ENCODE peak calls at places on chromosomes 3 and 15, in four cellular contexts. One of them, this sample, is unnamed.

GRCh38 chr3:11536936-11537612 is 106.6 kb downstream of the VGLL4 start:
- DNase-seq in tibial nerve: no peak
- DNase-seq in adipocyte: no peak
- DNase-seq in prostate gland: no peak
- DNase-seq in this sample: no peak

GRCh38 chr3:160697628-160698382 is 20.8 kb downstream of the ARL14 start:
- DNase-seq in tibial nerve: no peak
- DNase-seq in adipocyte: peak; percentile 60
- DNase-seq in prostate gland: no peak
- DNase-seq in this sample: no peak

GRCh38 chr15:80404057-80404718 is at the start of gene ARNT2:
- DNase-seq in tibial nerve: no peak
- DNase-seq in adipocyte: peak; percentile 73
- DNase-seq in prostate gland: no peak
- DNase-seq in this sample: no peak

GRCh38 chr15:52657338-52657737 is 21.9 kb downstream of the ATOSA start:
- DNase-seq in tibial nerve: no peak
- DNase-seq in adipocyte: peak; percentile 71
- DNase-seq in prostate gland: no peak
- DNase-seq in this sample: no peak

GRCh38 chr3:71542548-71543370 is 40.8 kb downstream of the FOXP1 start:
- DNase-seq in tibial nerve: peak; percentile 60
- DNase-seq in adipocyte: peak; percentile 94
- DNase-seq in prostate gland: peak; percentile 84
- DNase-seq in this sample: peak; percentile 85

GRCh38 chr3:13881536-13882410 is 1.9 kb upstream of the WNT7A start:
- DNase-seq in tibial nerve: no peak
- DNase-seq in adipocyte: no peak
- DNase-seq in prostate gland: no peak
- DNase-seq in this sample: no peak

GRCh38 chr15:39797407-39797806 is 14.8 kb upstream of the FSIP1 start:
- DNase-seq in tibial nerve: no peak
- DNase-seq in adipocyte: no peak
- DNase-seq in prostate gland: no peak
- DNase-seq in this sample: no peak

GRCh38 chr3:39255503-39256325 is 24.1 kb downstream of the CX3CR1 start:
- DNase-seq in tibial nerve: no peak
- DNase-seq in adipocyte: no peak
- DNase-seq in prostate gland: no peak
- DNase-seq in this sample: peak; percentile 97

GRCh38 chr3:127652246-127652995 is 20.3 kb upstream of the ABTB1 start:
- DNase-seq in tibial nerve: no peak
- DNase-seq in adipocyte: peak; percentile 80
- DNase-seq in prostate gland: no peak
- DNase-seq in this sample: peak; percentile 80

GRCh38 chr15:41205315-41205714 is 25.2 kb downstream of the EXD1 start:
- DNase-seq in tibial nerve: no peak
- DNase-seq in adipocyte: peak; percentile 29
- DNase-seq in prostate gland: no peak
- DNase-seq in this sample: no peak

GRCh38 chr15:77064539-77065308 is 6.2 kb downstream of the TSPAN3 start:
- DNase-seq in tibial nerve: no peak
- DNase-seq in adipocyte: no peak
- DNase-seq in prostate gland: no peak
- DNase-seq in this sample: no peak

GRCh38 chr15:28989239-28989830 is 103.6 kb downstream of the APBA2 start:
- DNase-seq in tibial nerve: no peak
- DNase-seq in adipocyte: no peak
- DNase-seq in prostate gland: no peak
- DNase-seq in this sample: peak; percentile 44

GRCh38 chr3:38477839-38478450 is 18.2 kb upstream of the EXOG start:
- DNase-seq in tibial nerve: no peak
- DNase-seq in adipocyte: no peak
- DNase-seq in prostate gland: no peak
- DNase-seq in this sample: no peak

GRCh38 chr3:23767546-23767945 is 38.2 kb upstream of the UBE2E1 start:
- DNase-seq in tibial nerve: no peak
- DNase-seq in adipocyte: no peak
- DNase-seq in prostate gland: no peak
- DNase-seq in this sample: no peak

GRCh38 chr3:197381371-197381770 is 83.0 kb upstream of the DLG1 start:
- DNase-seq in tibial nerve: no peak
- DNase-seq in adipocyte: no peak
- DNase-seq in prostate gland: no peak
- DNase-seq in this sample: no peak

GRCh38 chr15:51366911-51367310 is 25.5 kb downstream of the GLDN start:
- DNase-seq in tibial nerve: no peak
- DNase-seq in adipocyte: peak; percentile 17
- DNase-seq in prostate gland: peak; percentile 28
- DNase-seq in this sample: no peak

GRCh38 chr15:70024521-70024920 is 73.2 kb downstream of the TLE3 start:
- DNase-seq in tibial nerve: no peak
- DNase-seq in adipocyte: no peak
- DNase-seq in prostate gland: peak; percentile 28
- DNase-seq in this sample: no peak

GRCh38 chr15:63610209-63610841 is 13.1 kb downstream of the FBXL22 start:
- DNase-seq in tibial nerve: peak; percentile 67
- DNase-seq in adipocyte: peak; percentile 91
- DNase-seq in prostate gland: peak; percentile 75
- DNase-seq in this sample: peak; percentile 91

GRCh38 chr15:83248944-83249343 is 35.5 kb downstream of the BNC1 start:
- DNase-seq in tibial nerve: no peak
- DNase-seq in adipocyte: no peak
- DNase-seq in prostate gland: no peak
- DNase-seq in this sample: no peak

GRCh38 chr3:134625462-134625861 is 25.4 kb downstream of the KY start:
- DNase-seq in tibial nerve: no peak
- DNase-seq in adipocyte: no peak
- DNase-seq in prostate gland: no peak
- DNase-seq in this sample: no peak

GRCh38 chr3:39907981-39908380 is 98.6 kb downstream of the MYRIP start:
- DNase-seq in tibial nerve: no peak
- DNase-seq in adipocyte: no peak
- DNase-seq in prostate gland: no peak
- DNase-seq in this sample: no peak

GRCh38 chr3:66642015-66642414 is 141.2 kb upstream of the LRIG1 start:
- DNase-seq in tibial nerve: no peak
- DNase-seq in adipocyte: no peak
- DNase-seq in prostate gland: no peak
- DNase-seq in this sample: no peak

GRCh38 chr3:30526031-30526430 is 80.4 kb upstream of the TGFBR2 start:
- DNase-seq in tibial nerve: no peak
- DNase-seq in adipocyte: no peak
- DNase-seq in prostate gland: no peak
- DNase-seq in this sample: no peak

GRCh38 chr3:156816091-156816793 is 9.9 kb upstream of the LEKR1 start:
- DNase-seq in tibial nerve: no peak
- DNase-seq in adipocyte: peak; percentile 83
- DNase-seq in prostate gland: no peak
- DNase-seq in this sample: no peak

GRCh38 chr15:90031231-90031791 is 30.2 kb downstream of the ZNF710 start:
- DNase-seq in tibial nerve: no peak
- DNase-seq in adipocyte: no peak
- DNase-seq in prostate gland: no peak
- DNase-seq in this sample: peak; percentile 82

GRCh38 chr3:168422843-168423242 is 327.1 kb upstream of the GOLIM4 start:
- DNase-seq in tibial nerve: no peak
- DNase-seq in adipocyte: no peak
- DNase-seq in prostate gland: no peak
- DNase-seq in this sample: no peak

GRCh38 chr3:169694117-169694516 is 30.6 kb upstream of the MECOM start:
- DNase-seq in tibial nerve: no peak
- DNase-seq in adipocyte: no peak
- DNase-seq in prostate gland: no peak
- DNase-seq in this sample: no peak

GRCh38 chr15:58221591-58222241 is 83.5 kb downstream of the AQP9 start:
- DNase-seq in tibial nerve: no peak
- DNase-seq in adipocyte: peak; percentile 34
- DNase-seq in prostate gland: no peak
- DNase-seq in this sample: peak; percentile 72

GRCh38 chr3:178690571-178690970 is 154.3 kb downstream of the KCNMB2 start:
- DNase-seq in tibial nerve: no peak
- DNase-seq in adipocyte: peak; percentile 23
- DNase-seq in prostate gland: no peak
- DNase-seq in this sample: no peak

GRCh38 chr3:28207000-28207733 is 34.3 kb upstream of the CMC1 start:
- DNase-seq in tibial nerve: no peak
- DNase-seq in adipocyte: no peak
- DNase-seq in prostate gland: no peak
- DNase-seq in this sample: no peak
- H3K4me3 ChIP-seq in tibial nerve: no peak overlapping the region
- H3K4me3 ChIP-seq in adipocyte: no peak overlapping the region
- H3K4me3 ChIP-seq in prostate gland: no peak overlapping the region
- H3K4me3 ChIP-seq in this sample: no peak overlapping the region

GRCh38 chr3:149385617-149386298 is 8.3 kb upstream of the TM4SF1 start:
- DNase-seq in tibial nerve: no peak
- DNase-seq in adipocyte: no peak
- DNase-seq in prostate gland: no peak
- DNase-seq in this sample: no peak

GRCh38 chr3:149386299-149386606 is 8.8 kb upstream of the TM4SF1 start:
- DNase-seq in tibial nerve: no peak
- DNase-seq in adipocyte: no peak
- DNase-seq in prostate gland: no peak
- DNase-seq in this sample: no peak

GRCh38 chr3:149388714-149389417 is 11.4 kb upstream of the TM4SF1 start:
- DNase-seq in tibial nerve: no peak
- DNase-seq in adipocyte: no peak
- DNase-seq in prostate gland: no peak
- DNase-seq in this sample: no peak

GRCh38 chr3:149390316-149390715 is 12.9 kb upstream of the TM4SF1 start:
- DNase-seq in tibial nerve: no peak
- DNase-seq in adipocyte: no peak
- DNase-seq in prostate gland: no peak
- DNase-seq in this sample: no peak

GRCh38 chr3:149388001-149388435 is 10.6 kb upstream of the TM4SF1 start:
- DNase-seq in tibial nerve: no peak
- DNase-seq in adipocyte: peak; percentile 54
- DNase-seq in prostate gland: no peak
- DNase-seq in this sample: no peak
- H3K4me1 ChIP-seq in tibial nerve: peaks cover 22% of the 10 kb centered on the region
- H3K4me1 ChIP-seq in adipocyte: peaks cover 27% of the 10 kb centered on the region
- H3K4me1 ChIP-seq in prostate gland: peaks cover 10% of the 10 kb centered on the region
- H3K4me1 ChIP-seq in this sample: no peaks in the 10 kb centered on the region

DNA sequence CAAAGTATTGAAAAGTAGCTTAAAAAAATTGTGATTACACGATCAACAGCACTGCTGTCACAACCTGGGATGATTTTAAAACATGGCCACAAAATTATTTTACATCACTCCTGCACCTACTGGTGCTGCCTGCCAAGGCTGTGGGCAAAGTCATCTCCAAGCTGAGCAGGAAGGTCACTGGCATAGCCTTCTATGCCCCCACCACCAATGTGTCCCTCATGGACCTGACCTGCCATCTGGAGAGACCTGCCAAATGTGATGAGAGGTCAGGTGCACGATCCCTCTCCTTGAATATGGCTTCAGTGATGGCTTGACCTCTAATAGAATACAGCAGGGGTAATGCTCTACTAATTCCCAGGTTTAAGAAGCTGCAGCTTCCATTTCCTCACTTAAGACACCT is 57.8 kb downstream of the PIK3CB start:
- DNase-seq in tibial nerve: no peak
- DNase-seq in adipocyte: no peak
- DNase-seq in prostate gland: no peak
- DNase-seq in this sample: no peak
- H3K36me3 ChIP-seq in tibial nerve: peaks cover 5% of the 10 kb centered on the region
- H3K36me3 ChIP-seq in adipocyte: no peaks in the 10 kb centered on the region
- H3K36me3 ChIP-seq in prostate gland: no peaks in the 10 kb centered on the region
- H3K36me3 ChIP-seq in this sample: no peaks in the 10 kb centered on the region

GRCh38 chr3:67870477-67870876 is 216.1 kb upstream of the SUCLG2 start:
- DNase-seq in tibial nerve: no peak
- DNase-seq in adipocyte: no peak
- DNase-seq in prostate gland: no peak
- DNase-seq in this sample: no peak
- H3K4me3 ChIP-seq in tibial nerve: no peak overlapping the region
- H3K4me3 ChIP-seq in adipocyte: no peak overlapping the region
- H3K4me3 ChIP-seq in prostate gland: no peak overlapping the region
- H3K4me3 ChIP-seq in this sample: no peak overlapping the region

GRCh38 chr3:187017511-187018230 is 87.3 kb downstream of the ST6GAL1 start:
- DNase-seq in tibial nerve: no peak
- DNase-seq in adipocyte: no peak
- DNase-seq in prostate gland: no peak
- DNase-seq in this sample: peak; percentile 63
- H3K4me1 ChIP-seq in tibial nerve: peaks cover 20% of the 10 kb centered on the region
- H3K4me1 ChIP-seq in adipocyte: peaks cover 7% of the 10 kb centered on the region
- H3K4me1 ChIP-seq in prostate gland: peaks cover 4% of the 10 kb centered on the region
- H3K4me1 ChIP-seq in this sample: peaks cover 97% of the 10 kb centered on the region

GRCh38 chr15:88834211-88834812 is 31.1 kb downstream of the ACAN start:
- DNase-seq in tibial nerve: peak; percentile 57
- DNase-seq in adipocyte: peak; percentile 71
- DNase-seq in prostate gland: no peak
- DNase-seq in this sample: peak; percentile 50

GRCh38 chr15:88832791-88833190 is 29.6 kb downstream of the ACAN start:
- DNase-seq in tibial nerve: no peak
- DNase-seq in adipocyte: no peak
- DNase-seq in prostate gland: no peak
- DNase-seq in this sample: no peak

GRCh38 chr15:88833688-88834087 is 30.5 kb downstream of the ACAN start:
- DNase-seq in tibial nerve: no peak
- DNase-seq in adipocyte: no peak
- DNase-seq in prostate gland: no peak
- DNase-seq in this sample: no peak

GRCh38 chr15:88835119-88835518 is 31.9 kb downstream of the ACAN start:
- DNase-seq in tibial nerve: no peak
- DNase-seq in adipocyte: no peak
- DNase-seq in prostate gland: no peak
- DNase-seq in this sample: no peak

GRCh38 chr15:88833196-88833595 is 30.0 kb downstream of the ACAN start:
- DNase-seq in tibial nerve: no peak
- DNase-seq in adipocyte: no peak
- DNase-seq in prostate gland: no peak
- DNase-seq in this sample: no peak
- H3K36me3 ChIP-seq in tibial nerve: no peaks in the 10 kb centered on the region
- H3K36me3 ChIP-seq in adipocyte: no peaks in the 10 kb centered on the region
- H3K36me3 ChIP-seq in prostate gland: no peaks in the 10 kb centered on the region
- H3K36me3 ChIP-seq in this sample: no peaks in the 10 kb centered on the region

DNA sequence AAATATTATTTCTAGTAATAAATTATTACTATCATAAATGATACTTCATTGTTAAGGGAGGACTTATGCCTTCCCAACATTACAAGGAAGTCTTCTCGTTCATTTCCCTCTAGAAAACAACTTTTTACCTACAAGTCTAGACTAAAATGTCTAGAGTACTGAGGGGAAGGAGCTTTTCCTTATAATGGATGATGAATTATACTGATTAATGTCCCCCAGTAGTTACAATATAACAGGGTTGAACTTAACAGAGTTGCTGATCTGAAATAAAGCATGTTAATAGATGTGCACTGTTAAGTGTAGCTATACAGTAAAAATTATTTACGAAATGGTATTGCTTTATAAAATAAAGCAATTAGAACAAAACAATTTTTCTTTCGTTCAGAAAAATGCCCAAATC is 2.7 kb upstream of the MNS1 start:
- DNase-seq in tibial nerve: no peak
- DNase-seq in adipocyte: no peak
- DNase-seq in prostate gland: no peak
- DNase-seq in this sample: peak; percentile 46
- H3K4me3 ChIP-seq in tibial nerve: no peak overlapping the region
- H3K4me3 ChIP-seq in adipocyte: no peak overlapping the region
- H3K4me3 ChIP-seq in prostate gland: no peak overlapping the region
- H3K4me3 ChIP-seq in this sample: peak overlapping the region; percentile 45